ENCODE peak calls at places on chromosomes 13 and 19, in four cellular contexts. V is fibroblast of lung, L is Panc1, S is astrocyte of the spinal cord. Z is an unnamed sample.
A peak's percentile ranks its signal among the peaks of the same experiment; 100 is the strongest.

GRCh38 chr13:73894995-73895571 is 239.1 kb downstream of the KLF12 start:
- DNase-seq in V (no peak), S (peak; percentile 50), L (no peak), Z (no peak)

GRCh38 chr13:100434010-100434763 is 154.4 kb downstream of the GGACT start:
- DNase-seq in L (no peak), V (peak; percentile 38), S (peak; percentile 70), Z (no peak)

GRCh38 chr13:20715340-20715732 is 11.8 kb downstream of the IL17D start:
- DNase-seq in S (peak; percentile 13), L (no peak), V (no peak), Z (no peak)

GRCh38 chr13:100611678-100612492 is 23.3 kb upstream of the GGACT start:
- DNase-seq in L (no peak), S (peak; percentile 23), V (no peak), Z (no peak)

GRCh38 chr19:13103961-13104847 is 1.5 kb upstream of the LYL1 start:
- DNase-seq in S (no peak), L (no peak), V (no peak), Z (no peak)

GRCh38 chr13:49635599-49636433 is 7.5 kb downstream of the ARL11 start:
- DNase-seq in L (no peak), V (peak; percentile 51), S (peak; percentile 48), Z (no peak)

GRCh38 chr13:52765991-52766390 is 26.4 kb upstream of the CNMD start:
- DNase-seq in L (no peak), V (no peak), S (no peak), Z (no peak)

GRCh38 chr19:56138069-56138468 is 3.0 kb upstream of the ZNF444 start:
- DNase-seq in L (no peak), S (no peak), V (no peak), Z (no peak)

GRCh38 chr13:32852568-32852967 is 163.7 kb upstream of the KL start:
- DNase-seq in L (no peak), V (peak; percentile 69), S (peak; percentile 34), Z (no peak)

GRCh38 chr13:53631511-53631910 is 602.9 kb downstream of the OLFM4 start:
- DNase-seq in L (no peak), S (no peak), V (no peak), Z (no peak)

GRCh38 chr13:42930136-42930535 is 61.9 kb downstream of the EPSTI1 start:
- DNase-seq in S (no peak), L (no peak), V (no peak), Z (no peak)

GRCh38 chr13:31090921-31091624 is 70.6 kb downstream of the HSPH1 start:
- DNase-seq in S (peak; percentile 11), L (no peak), V (peak; percentile 22), Z (peak; percentile 47)

GRCh38 chr13:51912091-51912490 is 50.3 kb downstream of the CCDC70 start:
- DNase-seq in V (no peak), S (no peak), L (no peak), Z (no peak)

GRCh38 chr13:85693889-85694511 is 105.2 kb downstream of the SLITRK6 start:
- DNase-seq in S (no peak), L (peak; percentile 63), V (peak; percentile 23), Z (no peak)
- TF ChIP-seq CTCF in S (no peak), L (no peak), V (no peak), Z (no peak)

DNA sequence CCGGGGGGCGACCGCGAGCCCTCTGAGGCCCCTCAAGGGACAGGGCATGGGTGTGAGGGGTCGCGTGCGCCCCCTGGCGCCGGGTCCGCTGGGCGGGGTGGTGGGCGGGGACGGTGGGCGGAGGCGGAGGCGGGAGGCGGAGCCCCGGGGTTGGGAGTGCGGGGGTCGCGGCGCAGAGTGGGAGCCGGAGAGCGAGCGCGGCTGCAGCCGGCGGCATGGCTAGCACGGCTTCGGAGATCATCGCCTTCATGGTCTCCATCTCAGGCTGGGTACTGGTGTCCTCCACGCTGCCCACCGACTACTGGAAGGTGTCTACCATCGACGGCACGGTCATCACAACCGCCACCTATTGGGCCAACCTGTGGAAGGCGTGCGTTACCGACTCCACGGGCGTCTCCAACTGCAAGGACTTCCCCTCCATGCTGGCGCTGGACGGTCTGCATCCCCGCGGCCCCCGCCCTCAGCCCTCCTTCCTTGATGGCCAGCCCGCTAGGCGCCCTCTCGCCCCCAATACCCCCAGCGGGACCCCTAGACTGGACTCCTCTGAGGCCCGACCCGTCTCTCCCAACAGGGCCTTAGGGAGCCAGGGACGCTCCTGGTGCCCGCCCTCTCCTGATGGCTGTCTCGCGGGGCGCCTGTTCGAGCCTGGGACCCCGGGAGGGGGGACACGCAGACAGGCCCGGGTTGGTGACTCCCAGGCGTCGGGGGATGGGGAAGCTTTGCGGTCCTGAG is at the start of gene CLDN10:
- DNase-seq in V (no peak), S (no peak), L (no peak), Z (no peak)
- H3K4me3 ChIP-seq in V (no peak within 1 kb of the TSS), S (peak within 1 kb of the TSS; percentile 10), L (peak within 1 kb of the TSS; percentile 61), Z (peak within 1 kb of the TSS; percentile 55)

DNA sequence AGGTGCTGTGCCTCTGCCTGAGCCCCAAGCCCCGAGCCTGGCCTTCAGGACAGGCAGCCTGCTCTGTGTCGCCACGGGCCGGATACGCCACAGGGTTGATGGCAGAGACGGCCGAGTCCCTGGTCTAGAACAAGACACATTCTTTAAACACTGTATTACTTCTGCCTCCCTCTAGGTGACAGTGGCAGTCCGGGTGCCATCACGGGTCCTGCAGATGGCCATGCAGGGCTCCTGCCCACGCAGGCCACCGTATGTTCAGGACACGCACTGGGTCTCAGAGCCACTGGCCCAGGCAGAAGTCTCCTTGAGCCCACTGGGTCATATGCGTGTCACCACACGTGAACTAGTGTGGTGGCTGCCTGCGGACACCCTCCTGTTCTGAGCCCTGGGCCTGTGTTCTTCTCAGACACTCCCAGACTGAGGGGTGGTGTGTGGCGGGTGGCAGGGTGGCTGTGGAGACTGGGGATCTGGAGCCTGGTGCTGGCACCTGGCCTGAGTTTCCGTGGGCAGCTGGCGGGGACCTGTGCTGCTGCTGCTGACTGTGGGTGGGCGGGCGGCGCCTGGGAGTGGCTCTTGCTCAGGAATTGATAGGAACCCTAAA is 4.4 kb downstream of the PLEKHJ1 start:
- DNase-seq in L (no peak), S (no peak), V (no peak), Z (no peak)
- TF ChIP-seq CTCF in L (peak; percentile 47), S (no peak), V (no peak), Z (no peak)

GRCh38 chr19:19674315-19674714 is 5.7 kb downstream of the ZNF101 start:
- DNase-seq in V (no peak), L (no peak), S (no peak), Z (no peak)

GRCh38 chr19:19672816-19673215 is 4.2 kb downstream of the ZNF101 start:
- DNase-seq in V (no peak), S (no peak), L (no peak), Z (no peak)

GRCh38 chr19:19668230-19669012 is at the start of gene ZNF101:
- DNase-seq in L (peak; percentile 41), V (peak; percentile 88), S (peak; percentile 89), Z (peak; percentile 96)

GRCh38 chr19:19670070-19670551 is 1.5 kb downstream of the ZNF101 start:
- DNase-seq in L (no peak), S (no peak), V (no peak), Z (no peak)
- H3K4me3 ChIP-seq in L (peak overlapping the region; percentile 86), S (no peak overlapping the region), V (peak overlapping the region; percentile 85), Z (peak overlapping the region; percentile 89)

DNA sequence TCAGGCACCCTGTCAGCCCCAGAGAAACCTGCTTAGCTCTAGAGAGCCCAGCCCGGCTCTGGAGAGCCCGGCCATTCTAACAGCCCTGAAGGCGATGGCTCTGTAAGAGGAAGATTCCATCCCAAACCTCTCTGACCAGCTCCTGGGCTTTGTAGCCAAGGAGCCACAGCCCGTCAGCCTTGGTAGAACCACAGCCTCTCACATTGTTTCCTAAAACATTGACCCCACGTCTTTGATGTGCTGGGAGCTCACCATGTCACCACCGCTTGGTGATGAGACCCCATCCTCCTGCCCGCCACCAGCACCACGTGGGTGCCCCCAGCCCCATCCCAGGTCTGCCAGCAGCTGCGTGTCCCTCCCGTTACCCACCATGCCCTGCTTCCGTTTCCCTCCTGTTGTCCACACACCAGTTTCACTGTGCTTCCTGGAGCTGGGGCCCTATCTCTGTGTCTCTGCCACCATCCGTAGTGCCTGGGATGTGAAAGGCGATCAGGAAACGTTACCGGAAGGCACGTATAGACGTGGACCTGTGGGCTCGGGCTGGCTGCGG is 94.2 kb upstream of the MCF2L start:
- DNase-seq in L (no peak), V (no peak), S (no peak), Z (no peak)
- TF ChIP-seq CTCF in L (no peak), V (no peak), S (no peak), Z (peak; percentile 7)

GRCh38 chr19:58212336-58213074 is 16.2 kb upstream of the ZNF544 start:
- DNase-seq in S (no peak), L (no peak), V (no peak), Z (no peak)
- H3K4me3 ChIP-seq in S (no peak overlapping the region), L (no peak overlapping the region), V (no peak overlapping the region), Z (peak overlapping the region; percentile 38)

DNA sequence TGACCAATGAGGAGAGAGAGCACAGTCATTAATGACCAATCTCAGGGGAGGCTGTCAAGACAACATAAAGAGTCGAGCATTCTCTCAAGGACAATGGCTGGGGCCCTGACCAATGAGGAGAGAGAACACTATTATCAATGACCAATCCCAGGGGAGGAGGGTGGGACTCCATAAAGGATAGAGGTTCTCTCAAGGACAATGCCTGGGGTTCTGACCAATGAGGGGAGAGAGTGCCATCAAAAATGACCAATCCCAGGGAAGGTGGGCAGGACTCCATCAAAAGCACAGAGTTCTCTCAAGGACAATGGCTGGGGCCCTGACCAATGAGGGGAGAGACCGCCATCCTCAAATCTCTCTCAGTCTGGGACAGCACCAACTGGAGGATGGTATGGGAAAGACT is 3.3 kb upstream of the KLK11 start:
- DNase-seq in V (no peak), S (no peak), L (no peak), Z (peak; percentile 3)
- TF ChIP-seq CTCF in V (no peak), S (no peak), L (no peak), Z (no peak)

DNA sequence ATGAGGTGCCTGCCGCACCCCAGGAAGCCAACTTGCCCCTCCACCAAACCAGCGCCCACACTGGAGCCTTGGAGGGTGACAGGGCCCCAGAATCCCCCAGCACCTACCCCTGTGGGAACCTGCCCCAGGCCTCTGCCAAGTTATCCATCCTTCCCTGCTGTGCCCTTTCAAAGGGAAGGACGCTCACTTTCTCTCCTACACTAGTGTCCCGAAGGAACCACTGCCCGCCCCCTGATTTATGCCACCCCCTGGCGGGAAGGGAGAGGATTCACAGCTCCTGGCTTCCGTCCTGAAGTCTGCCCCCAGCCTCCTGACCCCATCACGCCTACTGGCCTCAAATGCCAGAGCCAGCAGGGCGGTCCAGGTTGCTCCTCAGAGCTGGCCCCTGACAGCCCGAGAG is 1.4 kb downstream of the EVI5L start:
- DNase-seq in L (no peak), S (no peak), V (peak; percentile 36), Z (no peak)
- H3K4me3 ChIP-seq in L (no peak overlapping the region), S (no peak overlapping the region), V (peak overlapping the region; percentile 10), Z (no peak overlapping the region)

Z was measured in coronary artery.